ENCODE peak calls at places on chromosomes 12 and 14, in four cellular contexts. One of them, this sample, is unnamed.
A peak's percentile ranks its signal among the peaks of the same experiment; 100 is the strongest.

GRCh38 chr14:79415726-79416125 is 795.6 kb downstream of the DIO2 start:
- DNase-seq in HS-27A: no peak
- DNase-seq in Caco-2: no peak
- DNase-seq in mucosa of gallbladder: no peak
- DNase-seq in this sample: no peak

GRCh38 chr12:113237748-113238147 is 16.5 kb downstream of the TPCN1 start:
- DNase-seq in Caco-2: no peak
- DNase-seq in HS-27A: no peak
- DNase-seq in mucosa of gallbladder: no peak
- DNase-seq in this sample: no peak

GRCh38 chr12:26298785-26299621 is 103.6 kb downstream of the SSPN start:
- DNase-seq in Caco-2: no peak
- DNase-seq in HS-27A: peak; percentile 62
- DNase-seq in mucosa of gallbladder: no peak
- DNase-seq in this sample: peak; percentile 65

GRCh38 chr14:92004062-92004461 is 35.8 kb downstream of the TRIP11 start:
- DNase-seq in HS-27A: no peak
- DNase-seq in mucosa of gallbladder: no peak
- DNase-seq in Caco-2: no peak
- DNase-seq in this sample: no peak

GRCh38 chr12:94192506-94192905 is 44.1 kb downstream of the PLXNC1 start:
- DNase-seq in Caco-2: no peak
- DNase-seq in mucosa of gallbladder: no peak
- DNase-seq in HS-27A: no peak
- DNase-seq in this sample: no peak

GRCh38 chr12:3924761-3925160 is 51.6 kb upstream of the PARP11 start:
- DNase-seq in HS-27A: no peak
- DNase-seq in Caco-2: no peak
- DNase-seq in mucosa of gallbladder: no peak
- DNase-seq in this sample: no peak

GRCh38 chr12:115885040-115885439 is 392.5 kb downstream of the MED13L start:
- DNase-seq in Caco-2: no peak
- DNase-seq in mucosa of gallbladder: no peak
- DNase-seq in HS-27A: no peak
- DNase-seq in this sample: no peak

GRCh38 chr12:18340186-18340585 is 78.9 kb downstream of the PIK3C2G start:
- DNase-seq in Caco-2: no peak
- DNase-seq in mucosa of gallbladder: no peak
- DNase-seq in HS-27A: no peak
- DNase-seq in this sample: no peak

GRCh38 chr12:3214508-3215365 is 137.6 kb downstream of the TSPAN9 start:
- DNase-seq in mucosa of gallbladder: no peak
- DNase-seq in Caco-2: no peak
- DNase-seq in HS-27A: no peak
- DNase-seq in this sample: no peak

GRCh38 chr12:51265024-51265423 is 5.2 kb downstream of the SMAGP start:
- DNase-seq in HS-27A: no peak
- DNase-seq in Caco-2: no peak
- DNase-seq in mucosa of gallbladder: no peak
- DNase-seq in this sample: no peak

GRCh38 chr12:50252977-50253376 is 30.3 kb downstream of the LIMA1 start:
- DNase-seq in mucosa of gallbladder: no peak
- DNase-seq in HS-27A: no peak
- DNase-seq in Caco-2: no peak
- DNase-seq in this sample: no peak

GRCh38 chr14:57833304-57833703 is 32.6 kb downstream of the SLC35F4 start:
- DNase-seq in Caco-2: no peak
- DNase-seq in HS-27A: peak; percentile 87
- DNase-seq in mucosa of gallbladder: no peak
- DNase-seq in this sample: peak; percentile 96

GRCh38 chr12:9773216-9773877 is 12.6 kb upstream of the CD69 start:
- DNase-seq in Caco-2: no peak
- DNase-seq in mucosa of gallbladder: no peak
- DNase-seq in HS-27A: no peak
- DNase-seq in this sample: no peak

GRCh38 chr14:69424139-69424923 is 25.8 kb downstream of the SLC39A9 start:
- DNase-seq in mucosa of gallbladder: no peak
- DNase-seq in HS-27A: no peak
- DNase-seq in Caco-2: no peak
- DNase-seq in this sample: no peak

GRCh38 chr14:50308363-50308762 is 3.7 kb downstream of the L2HGDH start:
- DNase-seq in mucosa of gallbladder: no peak
- DNase-seq in Caco-2: no peak
- DNase-seq in HS-27A: no peak
- DNase-seq in this sample: peak; percentile 47

GRCh38 chr12:120065472-120065871 is 51.1 kb downstream of the RAB35 start:
- DNase-seq in mucosa of gallbladder: no peak
- DNase-seq in HS-27A: no peak
- DNase-seq in Caco-2: no peak
- DNase-seq in this sample: no peak

GRCh38 chr12:76790564-76791552 is 26.9 kb downstream of the ZDHHC17 start:
- DNase-seq in Caco-2: no peak
- DNase-seq in mucosa of gallbladder: no peak
- DNase-seq in HS-27A: peak; percentile 11
- DNase-seq in this sample: peak; percentile 11

GRCh38 chr14:99717682-99718013 is 33.5 kb downstream of the CYP46A1 start:
- DNase-seq in mucosa of gallbladder: no peak
- DNase-seq in Caco-2: no peak
- DNase-seq in HS-27A: no peak
- DNase-seq in this sample: no peak

GRCh38 chr14:81453166-81453766 is 53.1 kb upstream of the STON2 start:
- DNase-seq in Caco-2: peak; percentile 52
- DNase-seq in HS-27A: no peak
- DNase-seq in mucosa of gallbladder: peak; percentile 63
- DNase-seq in this sample: no peak

GRCh38 chr12:107645630-107646333 is 39.8 kb upstream of the PWP1 start:
- DNase-seq in HS-27A: no peak
- DNase-seq in Caco-2: no peak
- DNase-seq in mucosa of gallbladder: no peak
- DNase-seq in this sample: no peak

GRCh38 chr12:108620236-108620879 is 13.3 kb downstream of the SELPLG start:
- DNase-seq in mucosa of gallbladder: no peak
- DNase-seq in Caco-2: no peak
- DNase-seq in HS-27A: no peak
- DNase-seq in this sample: no peak

GRCh38 chr14:105411017-105411941 is 8.3 kb upstream of the MTA1 start:
- DNase-seq in mucosa of gallbladder: no peak
- DNase-seq in Caco-2: no peak
- DNase-seq in HS-27A: no peak
- DNase-seq in this sample: no peak

GRCh38 chr12:131795688-131796410 is 32.3 kb upstream of the MMP17 start:
- DNase-seq in HS-27A: no peak
- DNase-seq in mucosa of gallbladder: no peak
- DNase-seq in Caco-2: peak; percentile 77
- DNase-seq in this sample: no peak

GRCh38 chr14:92902191-92902590 is 20.8 kb upstream of the CHGA start:
- DNase-seq in mucosa of gallbladder: no peak
- DNase-seq in Caco-2: no peak
- DNase-seq in HS-27A: no peak
- DNase-seq in this sample: no peak

GRCh38 chr14:103518416-103519042 is 4.1 kb downstream of the CKB start:
- DNase-seq in Caco-2: peak; percentile 78
- DNase-seq in mucosa of gallbladder: peak; percentile 61
- DNase-seq in HS-27A: no peak
- DNase-seq in this sample: no peak

GRCh38 chr12:124545508-124546418 is 21.6 kb downstream of the NCOR2 start:
- DNase-seq in mucosa of gallbladder: no peak
- DNase-seq in HS-27A: no peak
- DNase-seq in Caco-2: no peak
- DNase-seq in this sample: no peak

GRCh38 chr12:76199808-76200207 is 115.3 kb upstream of the NAP1L1 start:
- DNase-seq in mucosa of gallbladder: no peak
- DNase-seq in HS-27A: peak; percentile 77
- DNase-seq in Caco-2: no peak
- DNase-seq in this sample: peak; percentile 24

GRCh38 chr14:61733972-61734371 is 28.2 kb upstream of the SNAPC1 start:
- DNase-seq in mucosa of gallbladder: no peak
- DNase-seq in HS-27A: no peak
- DNase-seq in Caco-2: no peak
- DNase-seq in this sample: no peak

GRCh38 chr12:72011374-72011773 is 72.7 kb downstream of the TPH2 start:
- DNase-seq in mucosa of gallbladder: no peak
- DNase-seq in HS-27A: no peak
- DNase-seq in Caco-2: no peak
- DNase-seq in this sample: no peak

GRCh38 chr14:22973217-22974032 is 8.9 kb downstream of the AJUBA start:
- DNase-seq in HS-27A: no peak
- DNase-seq in mucosa of gallbladder: peak; percentile 55
- DNase-seq in Caco-2: peak; percentile 58
- DNase-seq in this sample: no peak